ENCODE peak calls at places on chromosome 21, in eight cellular contexts. One of them, this sample, is unnamed.
A peak's percentile ranks its signal among the peaks of the same experiment; 100 is the strongest.

GRCh38 chr21:43858806-43859648 is 6.0 kb upstream of the AGPAT3 start:
- ATAC-seq in SK-N-SH treated with all-trans-retinoic acid at 6 μM for 48 hours: no peak
- ATAC-seq in activated naive CD8-positive, alpha-beta T cell treated with anti-CD3 and anti-CD28 coated beads, Interleukin-2, amount 50 U/mL, for 24 hours: no peak
- ATAC-seq in heart right ventricle: peak; percentile 23
- ATAC-seq in psoas muscle: peak; percentile 35
- ATAC-seq in T-helper 17 cell: no peak
- ATAC-seq in effector memory CD8-positive, alpha-beta T cell: no peak
- ATAC-seq in pancreas: no peak
- ATAC-seq in this sample: no peak

GRCh38 chr21:43187715-43188114 is 18.9 kb downstream of the CRYAA start:
- ATAC-seq in SK-N-SH treated with all-trans-retinoic acid at 6 μM for 48 hours: no peak
- ATAC-seq in activated naive CD8-positive, alpha-beta T cell treated with anti-CD3 and anti-CD28 coated beads, Interleukin-2, amount 50 U/mL, for 24 hours: no peak
- ATAC-seq in heart right ventricle: no peak
- ATAC-seq in psoas muscle: no peak
- ATAC-seq in T-helper 17 cell: no peak
- ATAC-seq in effector memory CD8-positive, alpha-beta T cell: no peak
- ATAC-seq in pancreas: no peak
- ATAC-seq in this sample: no peak

GRCh38 chr21:41043008-41043407 is 125.0 kb upstream of the BACE2 start:
- ATAC-seq in SK-N-SH treated with all-trans-retinoic acid at 6 μM for 48 hours: no peak
- ATAC-seq in activated naive CD8-positive, alpha-beta T cell treated with anti-CD3 and anti-CD28 coated beads, Interleukin-2, amount 50 U/mL, for 24 hours: no peak
- ATAC-seq in heart right ventricle: no peak
- ATAC-seq in psoas muscle: no peak
- ATAC-seq in T-helper 17 cell: no peak
- ATAC-seq in effector memory CD8-positive, alpha-beta T cell: no peak
- ATAC-seq in pancreas: no peak
- ATAC-seq in this sample: no peak

GRCh38 chr21:40634141-40634540 is 212.8 kb downstream of the DSCAM start:
- ATAC-seq in SK-N-SH treated with all-trans-retinoic acid at 6 μM for 48 hours: no peak
- ATAC-seq in activated naive CD8-positive, alpha-beta T cell treated with anti-CD3 and anti-CD28 coated beads, Interleukin-2, amount 50 U/mL, for 24 hours: no peak
- ATAC-seq in heart right ventricle: no peak
- ATAC-seq in psoas muscle: no peak
- ATAC-seq in T-helper 17 cell: no peak
- ATAC-seq in effector memory CD8-positive, alpha-beta T cell: no peak
- ATAC-seq in pancreas: no peak
- ATAC-seq in this sample: no peak

GRCh38 chr21:37759777-37760176 is 156.5 kb downstream of the KCNJ6 start:
- ATAC-seq in SK-N-SH treated with all-trans-retinoic acid at 6 μM for 48 hours: no peak
- ATAC-seq in activated naive CD8-positive, alpha-beta T cell treated with anti-CD3 and anti-CD28 coated beads, Interleukin-2, amount 50 U/mL, for 24 hours: no peak
- ATAC-seq in heart right ventricle: no peak
- ATAC-seq in psoas muscle: no peak
- ATAC-seq in T-helper 17 cell: no peak
- ATAC-seq in effector memory CD8-positive, alpha-beta T cell: no peak
- ATAC-seq in pancreas: no peak
- ATAC-seq in this sample: no peak

GRCh38 chr21:24658926-24659325 is 948.4 kb downstream of the MRPL39 start:
- ATAC-seq in SK-N-SH treated with all-trans-retinoic acid at 6 μM for 48 hours: peak; percentile 49
- ATAC-seq in activated naive CD8-positive, alpha-beta T cell treated with anti-CD3 and anti-CD28 coated beads, Interleukin-2, amount 50 U/mL, for 24 hours: no peak
- ATAC-seq in heart right ventricle: no peak
- ATAC-seq in psoas muscle: no peak
- ATAC-seq in T-helper 17 cell: no peak
- ATAC-seq in effector memory CD8-positive, alpha-beta T cell: no peak
- ATAC-seq in pancreas: no peak
- ATAC-seq in this sample: no peak

GRCh38 chr21:46145159-46145839 is 10.1 kb downstream of the FTCD start:
- ATAC-seq in SK-N-SH treated with all-trans-retinoic acid at 6 μM for 48 hours: no peak
- ATAC-seq in activated naive CD8-positive, alpha-beta T cell treated with anti-CD3 and anti-CD28 coated beads, Interleukin-2, amount 50 U/mL, for 24 hours: no peak
- ATAC-seq in heart right ventricle: no peak
- ATAC-seq in psoas muscle: no peak
- ATAC-seq in T-helper 17 cell: no peak
- ATAC-seq in effector memory CD8-positive, alpha-beta T cell: no peak
- ATAC-seq in pancreas: no peak
- ATAC-seq in this sample: no peak

GRCh38 chr21:14548751-14549150 is 2.6 kb upstream of the SAMSN1 start:
- ATAC-seq in SK-N-SH treated with all-trans-retinoic acid at 6 μM for 48 hours: no peak
- ATAC-seq in activated naive CD8-positive, alpha-beta T cell treated with anti-CD3 and anti-CD28 coated beads, Interleukin-2, amount 50 U/mL, for 24 hours: no peak
- ATAC-seq in heart right ventricle: no peak
- ATAC-seq in psoas muscle: no peak
- ATAC-seq in T-helper 17 cell: no peak
- ATAC-seq in effector memory CD8-positive, alpha-beta T cell: no peak
- ATAC-seq in pancreas: no peak
- ATAC-seq in this sample: no peak

GRCh38 chr21:16775056-16775455 is 737.8 kb upstream of the CXADR start:
- ATAC-seq in SK-N-SH treated with all-trans-retinoic acid at 6 μM for 48 hours: no peak
- ATAC-seq in activated naive CD8-positive, alpha-beta T cell treated with anti-CD3 and anti-CD28 coated beads, Interleukin-2, amount 50 U/mL, for 24 hours: no peak
- ATAC-seq in heart right ventricle: no peak
- ATAC-seq in psoas muscle: no peak
- ATAC-seq in T-helper 17 cell: no peak
- ATAC-seq in effector memory CD8-positive, alpha-beta T cell: no peak
- ATAC-seq in pancreas: peak; percentile 59
- ATAC-seq in this sample: no peak

GRCh38 chr21:17829472-17829871 is 10.3 kb upstream of the C21orf91 start:
- ATAC-seq in SK-N-SH treated with all-trans-retinoic acid at 6 μM for 48 hours: peak; percentile 47
- ATAC-seq in activated naive CD8-positive, alpha-beta T cell treated with anti-CD3 and anti-CD28 coated beads, Interleukin-2, amount 50 U/mL, for 24 hours: no peak
- ATAC-seq in heart right ventricle: no peak
- ATAC-seq in psoas muscle: peak; percentile 77
- ATAC-seq in T-helper 17 cell: no peak
- ATAC-seq in effector memory CD8-positive, alpha-beta T cell: no peak
- ATAC-seq in pancreas: no peak
- ATAC-seq in this sample: no peak

GRCh38 chr21:37758997-37759396 is 157.3 kb downstream of the KCNJ6 start:
- ATAC-seq in SK-N-SH treated with all-trans-retinoic acid at 6 μM for 48 hours: peak; percentile 43
- ATAC-seq in activated naive CD8-positive, alpha-beta T cell treated with anti-CD3 and anti-CD28 coated beads, Interleukin-2, amount 50 U/mL, for 24 hours: no peak
- ATAC-seq in heart right ventricle: no peak
- ATAC-seq in psoas muscle: no peak
- ATAC-seq in T-helper 17 cell: no peak
- ATAC-seq in effector memory CD8-positive, alpha-beta T cell: no peak
- ATAC-seq in pancreas: peak; percentile 84
- ATAC-seq in this sample: no peak

GRCh38 chr21:45482899-45483821 is 59.1 kb downstream of the SLC19A1 start:
- ATAC-seq in SK-N-SH treated with all-trans-retinoic acid at 6 μM for 48 hours: no peak
- ATAC-seq in activated naive CD8-positive, alpha-beta T cell treated with anti-CD3 and anti-CD28 coated beads, Interleukin-2, amount 50 U/mL, for 24 hours: peak; percentile 54
- ATAC-seq in heart right ventricle: no peak
- ATAC-seq in psoas muscle: no peak
- ATAC-seq in T-helper 17 cell: peak; percentile 30
- ATAC-seq in effector memory CD8-positive, alpha-beta T cell: peak; percentile 35
- ATAC-seq in pancreas: no peak
- ATAC-seq in this sample: peak; percentile 45

GRCh38 chr21:38496224-38496623 is 2.1 kb downstream of the ERG start:
- ATAC-seq in SK-N-SH treated with all-trans-retinoic acid at 6 μM for 48 hours: no peak
- ATAC-seq in activated naive CD8-positive, alpha-beta T cell treated with anti-CD3 and anti-CD28 coated beads, Interleukin-2, amount 50 U/mL, for 24 hours: no peak
- ATAC-seq in heart right ventricle: no peak
- ATAC-seq in psoas muscle: no peak
- ATAC-seq in T-helper 17 cell: no peak
- ATAC-seq in effector memory CD8-positive, alpha-beta T cell: no peak
- ATAC-seq in pancreas: no peak
- ATAC-seq in this sample: no peak

GRCh38 chr21:14866859-14867560 is 197.8 kb downstream of the NRIP1 start:
- ATAC-seq in SK-N-SH treated with all-trans-retinoic acid at 6 μM for 48 hours: no peak
- ATAC-seq in activated naive CD8-positive, alpha-beta T cell treated with anti-CD3 and anti-CD28 coated beads, Interleukin-2, amount 50 U/mL, for 24 hours: no peak
- ATAC-seq in heart right ventricle: no peak
- ATAC-seq in psoas muscle: no peak
- ATAC-seq in T-helper 17 cell: no peak
- ATAC-seq in effector memory CD8-positive, alpha-beta T cell: no peak
- ATAC-seq in pancreas: no peak
- ATAC-seq in this sample: no peak

GRCh38 chr21:45429221-45430164 is 24.5 kb downstream of the COL18A1 start:
- ATAC-seq in SK-N-SH treated with all-trans-retinoic acid at 6 μM for 48 hours: no peak
- ATAC-seq in activated naive CD8-positive, alpha-beta T cell treated with anti-CD3 and anti-CD28 coated beads, Interleukin-2, amount 50 U/mL, for 24 hours: no peak
- ATAC-seq in heart right ventricle: no peak
- ATAC-seq in psoas muscle: no peak
- ATAC-seq in T-helper 17 cell: no peak
- ATAC-seq in effector memory CD8-positive, alpha-beta T cell: no peak
- ATAC-seq in pancreas: no peak
- ATAC-seq in this sample: no peak

GRCh38 chr21:15514073-15514946 is 215.5 kb upstream of the USP25 start:
- ATAC-seq in SK-N-SH treated with all-trans-retinoic acid at 6 μM for 48 hours: no peak
- ATAC-seq in activated naive CD8-positive, alpha-beta T cell treated with anti-CD3 and anti-CD28 coated beads, Interleukin-2, amount 50 U/mL, for 24 hours: peak; percentile 86
- ATAC-seq in heart right ventricle: no peak
- ATAC-seq in psoas muscle: no peak
- ATAC-seq in T-helper 17 cell: peak; percentile 99
- ATAC-seq in effector memory CD8-positive, alpha-beta T cell: peak; percentile 97
- ATAC-seq in pancreas: no peak
- ATAC-seq in this sample: peak; percentile 91

GRCh38 chr21:29055080-29055479 is 18.4 kb downstream of the CCT8 start:
- ATAC-seq in SK-N-SH treated with all-trans-retinoic acid at 6 μM for 48 hours: no peak
- ATAC-seq in activated naive CD8-positive, alpha-beta T cell treated with anti-CD3 and anti-CD28 coated beads, Interleukin-2, amount 50 U/mL, for 24 hours: no peak
- ATAC-seq in heart right ventricle: no peak
- ATAC-seq in psoas muscle: peak; percentile 75
- ATAC-seq in T-helper 17 cell: no peak
- ATAC-seq in effector memory CD8-positive, alpha-beta T cell: no peak
- ATAC-seq in pancreas: no peak
- ATAC-seq in this sample: no peak

GRCh38 chr21:38241029-38241740 is 15.6 kb upstream of the KCNJ15 start:
- ATAC-seq in SK-N-SH treated with all-trans-retinoic acid at 6 μM for 48 hours: no peak
- ATAC-seq in activated naive CD8-positive, alpha-beta T cell treated with anti-CD3 and anti-CD28 coated beads, Interleukin-2, amount 50 U/mL, for 24 hours: no peak
- ATAC-seq in heart right ventricle: peak; percentile 86
- ATAC-seq in psoas muscle: no peak
- ATAC-seq in T-helper 17 cell: no peak
- ATAC-seq in effector memory CD8-positive, alpha-beta T cell: no peak
- ATAC-seq in pancreas: peak; percentile 90
- ATAC-seq in this sample: no peak

GRCh38 chr21:43919871-43920801 is 55.1 kb downstream of the AGPAT3 start:
- ATAC-seq in SK-N-SH treated with all-trans-retinoic acid at 6 μM for 48 hours: no peak
- ATAC-seq in activated naive CD8-positive, alpha-beta T cell treated with anti-CD3 and anti-CD28 coated beads, Interleukin-2, amount 50 U/mL, for 24 hours: no peak
- ATAC-seq in heart right ventricle: no peak
- ATAC-seq in psoas muscle: peak; percentile 56
- ATAC-seq in T-helper 17 cell: no peak
- ATAC-seq in effector memory CD8-positive, alpha-beta T cell: no peak
- ATAC-seq in pancreas: peak; percentile 31
- ATAC-seq in this sample: no peak